ENCODE peak calls at places on chromosomes 11 and 22, in four cellular contexts. K is sigmoid colon, L is right lobe of liver, E is cardiac muscle cell. T is an unnamed sample. For H3K4me1, the result is how much of the 10 kb centered on the place peaks cover.

GRCh38 chr11:58391879-58392278 is 14.8 kb downstream of the OR5B3 start:
- DNase-seq in K (no peak), L (no peak), E (no peak), T (no peak)

GRCh38 chr11:12402691-12403120 is 25.3 kb downstream of the PARVA start:
- DNase-seq in K (no peak), L (no peak), E (peak), T (no peak)

GRCh38 chr11:73999581-74000306 is 9.1 kb downstream of the UCP3 start:
- DNase-seq in K (peak), L (no peak), E (no peak), T (no peak)

GRCh38 chr22:37609240-37610152 is 862 bp downstream of the GGA1 start:
- DNase-seq in K (no peak), L (no peak), E (no peak), T (no peak)

GRCh38 chr22:19055801-19056200 is 66.4 kb downstream of the DGCR2 start:
- DNase-seq in K (peak), L (peak), E (no peak), T (no peak)

GRCh38 chr11:13889566-13890214 is 72.8 kb upstream of the SPON1 start:
- DNase-seq in K (no peak), L (no peak), E (no peak), T (no peak)

GRCh38 chr11:3929689-3930088 is 74.2 kb downstream of the STIM1 start:
- DNase-seq in K (no peak), L (peak), E (no peak), T (no peak)

GRCh38 chr22:45784357-45785277 is 113.0 kb downstream of the ATXN10 start:
- DNase-seq in K (no peak), L (no peak), E (no peak), T (no peak)

GRCh38 chr22:22841598-22841997 is 46.0 kb upstream of the IGLL5 start:
- DNase-seq in K (no peak), L (no peak), E (no peak), T (no peak)

GRCh38 chr11:121337078-121337477 is 44.5 kb downstream of the SC5D start:
- DNase-seq in K (no peak), L (no peak), E (no peak), T (no peak)
- H3K27ac ChIP-seq in K (no peak), L (no peak), E (no peak), T (no peak)

DNA sequence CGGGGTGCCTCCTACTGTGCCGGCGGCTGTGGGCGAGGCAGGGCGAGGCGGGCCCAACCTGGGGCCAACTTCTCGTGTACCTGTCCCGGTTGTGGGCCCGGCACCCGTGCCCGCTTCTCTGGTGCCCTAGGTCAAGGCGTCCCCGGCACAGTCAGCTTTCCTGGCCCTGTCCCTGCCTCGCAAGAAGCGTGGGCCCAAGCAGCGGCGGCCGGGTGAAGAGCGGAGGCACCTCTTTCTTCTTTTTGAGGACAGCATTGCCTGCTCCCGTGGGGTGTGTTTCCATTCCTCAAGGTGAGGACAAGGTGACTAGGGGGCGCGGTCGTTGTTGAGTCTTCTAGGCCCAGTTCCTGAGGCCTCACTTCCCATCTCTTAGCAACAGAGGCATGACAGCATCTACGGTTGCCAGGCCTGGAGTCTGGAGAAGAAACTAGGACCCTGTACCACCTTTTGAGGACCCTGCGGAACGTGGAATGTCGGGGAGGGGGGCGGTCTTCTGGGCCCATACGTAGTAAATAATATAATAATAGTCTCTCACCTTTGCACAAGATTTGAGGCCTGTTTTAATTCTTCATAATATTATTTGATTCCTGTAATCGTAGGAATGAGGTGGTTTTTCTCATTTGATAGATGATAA is 418 bp downstream of the ACO2 start:
- DNase-seq in K (peak), L (no peak), E (peak), T (no peak)
- H3K4me1 ChIP-seq in K (under half), L (under half), E (under half), T (under half)

GRCh38 chr11:841981-842369 is 354 bp downstream of the POLR2L start:
- DNase-seq in K (no peak), L (no peak), E (no peak), T (no peak)
- H3K27ac ChIP-seq in K (peak), L (peak), E (peak), T (peak)

GRCh38 chr11:125075900-125076317 is 12.8 kb downstream of the SLC37A2 start:
- DNase-seq in K (peak), L (no peak), E (peak), T (no peak)

GRCh38 chr11:125072961-125073590 is 10.0 kb downstream of the SLC37A2 start:
- DNase-seq in K (peak), L (no peak), E (no peak), T (no peak)

GRCh38 chr11:125073616-125074483 is 10.7 kb downstream of the SLC37A2 start:
- DNase-seq in K (no peak), L (no peak), E (no peak), T (no peak)

GRCh38 chr11:125075242-125075625 is 12.1 kb downstream of the SLC37A2 start:
- DNase-seq in K (no peak), L (no peak), E (no peak), T (no peak)

DNA sequence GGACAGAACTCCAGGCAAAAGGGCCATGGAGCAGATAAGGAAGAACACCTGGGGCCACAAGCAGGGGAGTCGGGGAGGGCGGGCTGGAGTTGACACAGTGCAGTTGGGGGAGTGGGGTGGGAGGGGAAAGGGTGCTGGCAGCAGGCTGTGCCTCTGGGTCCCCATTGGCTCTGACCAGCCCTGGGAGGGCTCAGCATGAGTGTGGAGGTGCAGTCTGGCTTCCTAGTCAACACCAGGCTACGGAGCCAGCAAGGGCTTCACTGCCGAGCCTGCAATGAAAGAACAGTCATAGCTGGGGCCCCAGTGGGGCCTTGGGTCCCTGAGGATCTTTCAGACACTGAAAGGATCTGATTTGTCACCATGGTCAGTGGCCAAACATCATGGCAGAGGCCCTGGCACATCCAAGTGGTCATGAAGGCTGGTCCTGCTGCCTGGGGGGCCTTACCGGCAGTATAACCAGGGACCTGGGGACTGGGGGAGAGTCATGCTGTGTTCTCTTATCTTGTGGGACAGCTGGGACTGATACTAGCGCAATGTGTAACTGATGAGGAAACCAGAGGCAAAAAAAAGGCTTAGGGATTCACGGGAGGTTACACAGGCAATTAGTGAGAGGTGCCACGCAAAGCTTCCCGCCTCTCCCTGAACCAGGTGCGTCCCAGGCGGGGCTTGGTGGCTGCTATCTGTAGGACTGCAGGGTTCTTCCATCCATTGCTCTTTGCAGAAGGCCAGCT is 11.6 kb downstream of the SLC37A2 start:
- DNase-seq in K (peak), L (no peak), E (no peak), T (no peak)
- H3K4me1 ChIP-seq in K (under half), L (under half), E (under half), T (under half)

DNA sequence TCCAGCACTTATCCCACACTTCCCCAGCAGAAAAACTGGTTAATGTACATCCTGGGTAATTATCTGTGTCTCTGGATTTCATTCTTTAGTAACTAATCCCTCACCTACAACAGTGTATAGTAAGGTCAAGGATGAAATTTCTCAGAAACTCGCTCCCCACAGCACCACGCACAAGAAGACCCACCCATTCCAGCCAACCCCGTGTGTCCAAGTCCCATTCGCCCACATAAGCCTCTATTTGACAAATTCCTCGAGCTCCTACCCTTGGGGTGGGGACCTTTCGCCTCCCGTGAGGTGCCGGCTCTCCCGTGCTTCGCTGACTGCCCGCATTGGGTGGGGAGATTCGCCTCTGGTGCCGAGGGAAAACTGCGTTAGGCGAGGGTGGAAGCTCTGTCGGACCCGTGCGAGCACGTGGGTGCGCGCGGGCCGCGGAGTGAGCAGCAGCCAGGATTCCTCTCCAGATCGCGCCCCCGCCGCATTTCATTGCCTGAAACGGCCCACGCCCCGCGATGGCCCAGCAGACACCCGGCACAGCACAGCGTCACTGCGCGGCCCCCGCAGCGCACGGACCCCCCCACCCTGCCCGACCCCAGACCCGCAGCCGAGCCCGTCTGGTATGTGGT is 866 bp downstream of the EXPH5 start:
- DNase-seq in K (no peak), L (peak), E (no peak), T (peak)
- H3K27ac ChIP-seq in K (peak), L (peak), E (no peak), T (peak)

DNA sequence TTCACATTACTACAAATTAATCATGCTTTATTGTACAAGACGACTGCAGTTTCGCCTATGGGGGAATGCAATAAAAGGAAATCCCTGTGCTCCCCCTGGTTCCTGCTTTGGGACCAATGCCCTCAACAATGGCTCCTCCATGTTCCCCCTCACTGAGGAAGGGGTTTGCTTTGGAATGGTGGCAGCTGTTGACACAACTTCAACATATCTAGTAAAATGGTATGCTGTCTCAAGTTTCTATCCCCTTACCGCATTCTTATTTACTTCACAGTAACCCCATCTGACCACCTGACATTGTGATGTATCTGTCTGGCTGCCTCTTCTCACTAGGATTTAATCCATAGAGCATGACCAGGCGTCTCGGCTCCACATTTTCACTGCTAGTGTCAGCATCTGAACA is 48.8 kb downstream of the PIWIL3 start:
- DNase-seq in K (no peak), L (no peak), E (no peak), T (no peak)
- H3K4me1 ChIP-seq in K (under half), L (under half), E (under half), T (under half)

GRCh38 chr11:44575288-44575672 is 9.8 kb downstream of the CD82 start:
- DNase-seq in K (no peak), L (no peak), E (no peak), T (no peak)

GRCh38 chr11:44574620-44575287 is 9.3 kb downstream of the CD82 start:
- DNase-seq in K (no peak), L (no peak), E (peak), T (peak)

GRCh38 chr11:44577231-44577834 is 11.9 kb downstream of the CD82 start:
- DNase-seq in K (no peak), L (no peak), E (no peak), T (no peak)

GRCh38 chr11:44578279-44578678 is 12.8 kb downstream of the CD82 start:
- DNase-seq in K (no peak), L (no peak), E (no peak), T (no peak)

DNA sequence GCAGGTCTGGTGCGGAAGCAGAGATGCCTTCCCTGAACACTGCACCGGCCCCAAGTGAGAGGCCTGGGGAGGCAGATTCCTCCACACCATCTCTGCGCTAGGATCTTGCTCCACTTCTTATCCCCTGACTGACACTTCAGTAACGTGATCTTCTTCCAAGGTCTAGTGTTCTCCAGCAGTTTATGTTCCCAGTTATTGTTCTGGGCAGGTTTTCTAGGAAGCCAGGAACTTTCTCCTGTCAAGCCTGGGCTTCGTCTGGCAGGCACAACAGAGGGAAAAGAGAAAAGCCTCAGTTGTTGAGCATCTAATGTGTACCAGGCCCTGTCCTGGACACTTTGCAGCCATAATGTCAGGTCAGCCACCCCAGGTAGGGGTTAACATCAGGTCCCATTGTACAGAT is 10.5 kb downstream of the CD82 start:
- DNase-seq in K (no peak), L (no peak), E (no peak), T (no peak)
- H3K27ac ChIP-seq in K (no peak), L (no peak), E (no peak), T (no peak)

GRCh38 chr11:2737226-2737590 is 37.4 kb upstream of the KCNQ1OT1 start:
- DNase-seq in K (no peak), L (no peak), E (no peak), T (no peak)
- H3K4me1 ChIP-seq in K (under half), L (under half), E (under half), T (under half)

GRCh38 chr11:77372736-77373135 is 71.2 kb upstream of the GDPD4 start:
- DNase-seq in K (no peak), L (no peak), E (no peak), T (no peak)

GRCh38 chr11:77371646-77372045 is 70.2 kb upstream of the GDPD4 start:
- DNase-seq in K (no peak), L (no peak), E (no peak), T (no peak)

GRCh38 chr11:77375114-77375513 is 73.6 kb upstream of the GDPD4 start:
- DNase-seq in K (no peak), L (no peak), E (peak), T (no peak)

GRCh38 chr11:77374611-77375031 is 73.1 kb upstream of the GDPD4 start:
- DNase-seq in K (no peak), L (no peak), E (no peak), T (no peak)

GRCh38 chr11:77374108-77374507 is 72.6 kb upstream of the GDPD4 start:
- DNase-seq in K (no peak), L (no peak), E (no peak), T (no peak)
- H3K27ac ChIP-seq in K (no peak), L (no peak), E (no peak), T (no peak)

T was measured in naive thymus-derived CD4-positive, alpha-beta T cell.